ENCODE peak calls at places on chromosome 22, in nine cellular contexts. One of them, this sample, is unnamed.

GRCh38 chr22:36736701-36737320 is 33.3 kb upstream of the CACNG2 start:
- DNase-seq in HFF-Myc: no peak
- DNase-seq in endothelial cell of umbilical vein: no peak
- DNase-seq in body of pancreas: no peak
- DNase-seq in HFFc6: no peak
- DNase-seq in nephron progenitor cell: no peak
- DNase-seq in stimulated activated naive CD4-positive, alpha-beta T cell: no peak
- DNase-seq in NCI-H2107: no peak
- DNase-seq in MM.1S: no peak
- DNase-seq in this sample: no peak

GRCh38 chr22:48488149-48488551 is 1339.5 kb downstream of the BRD1 start:
- DNase-seq in body of pancreas: no peak
- DNase-seq in HFFc6: no peak
- DNase-seq in MM.1S: peak
- DNase-seq in HFF-Myc: no peak
- DNase-seq in endothelial cell of umbilical vein: no peak
- DNase-seq in NCI-H2107: no peak
- DNase-seq in nephron progenitor cell: no peak
- DNase-seq in stimulated activated naive CD4-positive, alpha-beta T cell: no peak
- DNase-seq in this sample: no peak

GRCh38 chr22:49015459-49015858 is 812.2 kb downstream of the BRD1 start:
- DNase-seq in nephron progenitor cell: no peak
- DNase-seq in MM.1S: no peak
- DNase-seq in HFF-Myc: no peak
- DNase-seq in body of pancreas: no peak
- DNase-seq in NCI-H2107: no peak
- DNase-seq in HFFc6: no peak
- DNase-seq in stimulated activated naive CD4-positive, alpha-beta T cell: no peak
- DNase-seq in endothelial cell of umbilical vein: no peak
- DNase-seq in this sample: no peak

GRCh38 chr22:43777204-43777671 is 34.9 kb downstream of the EFCAB6 start:
- DNase-seq in HFFc6: peak
- DNase-seq in NCI-H2107: no peak
- DNase-seq in body of pancreas: no peak
- DNase-seq in HFF-Myc: peak
- DNase-seq in endothelial cell of umbilical vein: peak
- DNase-seq in MM.1S: no peak
- DNase-seq in nephron progenitor cell: no peak
- DNase-seq in stimulated activated naive CD4-positive, alpha-beta T cell: no peak
- DNase-seq in this sample: no peak

GRCh38 chr22:28703436-28703835 is 23.8 kb upstream of the TTC28 start:
- DNase-seq in endothelial cell of umbilical vein: no peak
- DNase-seq in NCI-H2107: no peak
- DNase-seq in HFF-Myc: no peak
- DNase-seq in body of pancreas: no peak
- DNase-seq in stimulated activated naive CD4-positive, alpha-beta T cell: no peak
- DNase-seq in MM.1S: no peak
- DNase-seq in HFFc6: no peak
- DNase-seq in nephron progenitor cell: no peak
- DNase-seq in this sample: no peak

GRCh38 chr22:30062934-30063333 is 17.3 kb upstream of the HORMAD2 start:
- DNase-seq in HFFc6: no peak
- DNase-seq in stimulated activated naive CD4-positive, alpha-beta T cell: no peak
- DNase-seq in endothelial cell of umbilical vein: no peak
- DNase-seq in HFF-Myc: no peak
- DNase-seq in NCI-H2107: no peak
- DNase-seq in body of pancreas: no peak
- DNase-seq in MM.1S: no peak
- DNase-seq in nephron progenitor cell: no peak
- DNase-seq in this sample: no peak

GRCh38 chr22:30943368-30943767 is 25.2 kb downstream of the MORC2 start:
- DNase-seq in HFF-Myc: no peak
- DNase-seq in MM.1S: no peak
- DNase-seq in NCI-H2107: no peak
- DNase-seq in endothelial cell of umbilical vein: no peak
- DNase-seq in body of pancreas: no peak
- DNase-seq in stimulated activated naive CD4-positive, alpha-beta T cell: peak
- DNase-seq in nephron progenitor cell: no peak
- DNase-seq in HFFc6: no peak
- DNase-seq in this sample: no peak

GRCh38 chr22:37746366-37747089 is 49.7 kb downstream of the TRIOBP start:
- DNase-seq in HFFc6: no peak
- DNase-seq in body of pancreas: peak
- DNase-seq in stimulated activated naive CD4-positive, alpha-beta T cell: no peak
- DNase-seq in HFF-Myc: no peak
- DNase-seq in endothelial cell of umbilical vein: peak
- DNase-seq in NCI-H2107: no peak
- DNase-seq in nephron progenitor cell: peak
- DNase-seq in MM.1S: no peak
- DNase-seq in this sample: peak

GRCh38 chr22:45006873-45007246 is 2.9 kb downstream of the PHF21B start:
- DNase-seq in HFF-Myc: no peak
- DNase-seq in stimulated activated naive CD4-positive, alpha-beta T cell: no peak
- DNase-seq in HFFc6: no peak
- DNase-seq in NCI-H2107: no peak
- DNase-seq in body of pancreas: no peak
- DNase-seq in MM.1S: no peak
- DNase-seq in endothelial cell of umbilical vein: no peak
- DNase-seq in nephron progenitor cell: no peak
- DNase-seq in this sample: peak

GRCh38 chr22:34800265-34800664 is 265.7 kb upstream of the ISX start:
- DNase-seq in stimulated activated naive CD4-positive, alpha-beta T cell: no peak
- DNase-seq in NCI-H2107: no peak
- DNase-seq in HFFc6: no peak
- DNase-seq in endothelial cell of umbilical vein: no peak
- DNase-seq in body of pancreas: no peak
- DNase-seq in nephron progenitor cell: peak
- DNase-seq in HFF-Myc: no peak
- DNase-seq in MM.1S: no peak
- DNase-seq in this sample: no peak

GRCh38 chr22:29842740-29843139 is 4.7 kb upstream of the ASCC2 start:
- DNase-seq in endothelial cell of umbilical vein: peak
- DNase-seq in HFFc6: peak
- DNase-seq in NCI-H2107: no peak
- DNase-seq in HFF-Myc: peak
- DNase-seq in MM.1S: no peak
- DNase-seq in stimulated activated naive CD4-positive, alpha-beta T cell: no peak
- DNase-seq in body of pancreas: no peak
- DNase-seq in nephron progenitor cell: no peak
- DNase-seq in this sample: no peak

GRCh38 chr22:46067159-46068111 is 82.9 kb upstream of the PPARA start:
- DNase-seq in HFFc6: no peak
- DNase-seq in NCI-H2107: no peak
- DNase-seq in stimulated activated naive CD4-positive, alpha-beta T cell: no peak
- DNase-seq in MM.1S: no peak
- DNase-seq in HFF-Myc: no peak
- DNase-seq in nephron progenitor cell: no peak
- DNase-seq in endothelial cell of umbilical vein: peak
- DNase-seq in body of pancreas: peak
- DNase-seq in this sample: peak

GRCh38 chr22:22156716-22157499 is 87.7 kb upstream of the VPREB1 start:
- DNase-seq in HFFc6: peak
- DNase-seq in NCI-H2107: peak
- DNase-seq in body of pancreas: peak
- DNase-seq in HFF-Myc: peak
- DNase-seq in endothelial cell of umbilical vein: peak
- DNase-seq in MM.1S: peak
- DNase-seq in nephron progenitor cell: peak
- DNase-seq in stimulated activated naive CD4-positive, alpha-beta T cell: peak
- DNase-seq in this sample: peak

GRCh38 chr22:44033689-44034088 is 9.6 kb downstream of the PARVB start:
- DNase-seq in nephron progenitor cell: peak
- DNase-seq in stimulated activated naive CD4-positive, alpha-beta T cell: no peak
- DNase-seq in body of pancreas: no peak
- DNase-seq in HFFc6: no peak
- DNase-seq in endothelial cell of umbilical vein: no peak
- DNase-seq in NCI-H2107: no peak
- DNase-seq in MM.1S: no peak
- DNase-seq in HFF-Myc: no peak
- DNase-seq in this sample: no peak

GRCh38 chr22:21067901-21068680 is 22.3 kb downstream of the LRRC74B start:
- DNase-seq in HFFc6: no peak
- DNase-seq in HFF-Myc: no peak
- DNase-seq in NCI-H2107: no peak
- DNase-seq in stimulated activated naive CD4-positive, alpha-beta T cell: no peak
- DNase-seq in body of pancreas: no peak
- DNase-seq in endothelial cell of umbilical vein: no peak
- DNase-seq in MM.1S: no peak
- DNase-seq in nephron progenitor cell: no peak
- DNase-seq in this sample: no peak

GRCh38 chr22:47022075-47022473 is 259.6 kb downstream of the TBC1D22A start:
- DNase-seq in HFF-Myc: no peak
- DNase-seq in stimulated activated naive CD4-positive, alpha-beta T cell: no peak
- DNase-seq in nephron progenitor cell: no peak
- DNase-seq in endothelial cell of umbilical vein: no peak
- DNase-seq in HFFc6: no peak
- DNase-seq in body of pancreas: no peak
- DNase-seq in NCI-H2107: no peak
- DNase-seq in MM.1S: no peak
- DNase-seq in this sample: no peak

GRCh38 chr22:39560127-39560526 is 10.4 kb upstream of the CACNA1I start:
- DNase-seq in NCI-H2107: no peak
- DNase-seq in HFFc6: no peak
- DNase-seq in endothelial cell of umbilical vein: no peak
- DNase-seq in nephron progenitor cell: no peak
- DNase-seq in stimulated activated naive CD4-positive, alpha-beta T cell: no peak
- DNase-seq in HFF-Myc: no peak
- DNase-seq in MM.1S: no peak
- DNase-seq in body of pancreas: no peak
- DNase-seq in this sample: no peak

GRCh38 chr22:30538280-30538679 is 8.3 kb downstream of the SEC14L6 start:
- DNase-seq in body of pancreas: no peak
- DNase-seq in stimulated activated naive CD4-positive, alpha-beta T cell: no peak
- DNase-seq in NCI-H2107: no peak
- DNase-seq in HFF-Myc: peak
- DNase-seq in MM.1S: no peak
- DNase-seq in nephron progenitor cell: no peak
- DNase-seq in endothelial cell of umbilical vein: no peak
- DNase-seq in HFFc6: peak
- DNase-seq in this sample: no peak

GRCh38 chr22:30940655-30941362 is 27.8 kb downstream of the MORC2 start:
- DNase-seq in NCI-H2107: no peak
- DNase-seq in MM.1S: no peak
- DNase-seq in body of pancreas: no peak
- DNase-seq in HFFc6: no peak
- DNase-seq in endothelial cell of umbilical vein: no peak
- DNase-seq in stimulated activated naive CD4-positive, alpha-beta T cell: peak
- DNase-seq in nephron progenitor cell: no peak
- DNase-seq in HFF-Myc: no peak
- DNase-seq in this sample: no peak

GRCh38 chr22:45072322-45072903 is 62.6 kb upstream of the PHF21B start:
- DNase-seq in body of pancreas: no peak
- DNase-seq in NCI-H2107: no peak
- DNase-seq in stimulated activated naive CD4-positive, alpha-beta T cell: no peak
- DNase-seq in nephron progenitor cell: peak
- DNase-seq in HFF-Myc: peak
- DNase-seq in HFFc6: peak
- DNase-seq in endothelial cell of umbilical vein: no peak
- DNase-seq in MM.1S: no peak
- DNase-seq in this sample: peak

GRCh38 chr22:48829908-48830307 is 997.8 kb downstream of the BRD1 start:
- DNase-seq in endothelial cell of umbilical vein: no peak
- DNase-seq in NCI-H2107: no peak
- DNase-seq in MM.1S: no peak
- DNase-seq in HFF-Myc: no peak
- DNase-seq in stimulated activated naive CD4-positive, alpha-beta T cell: no peak
- DNase-seq in body of pancreas: no peak
- DNase-seq in nephron progenitor cell: no peak
- DNase-seq in HFFc6: no peak
- DNase-seq in this sample: no peak

GRCh38 chr22:29726512-29727247 is 6.9 kb downstream of the CABP7 start:
- DNase-seq in HFF-Myc: no peak
- DNase-seq in NCI-H2107: no peak
- DNase-seq in stimulated activated naive CD4-positive, alpha-beta T cell: no peak
- DNase-seq in nephron progenitor cell: no peak
- DNase-seq in MM.1S: no peak
- DNase-seq in body of pancreas: no peak
- DNase-seq in endothelial cell of umbilical vein: no peak
- DNase-seq in HFFc6: no peak
- DNase-seq in this sample: no peak

GRCh38 chr22:27752771-27753170 is 48.8 kb downstream of the MN1 start:
- DNase-seq in NCI-H2107: no peak
- DNase-seq in stimulated activated naive CD4-positive, alpha-beta T cell: no peak
- DNase-seq in HFFc6: peak
- DNase-seq in nephron progenitor cell: no peak
- DNase-seq in body of pancreas: no peak
- DNase-seq in HFF-Myc: no peak
- DNase-seq in MM.1S: no peak
- DNase-seq in endothelial cell of umbilical vein: no peak
- DNase-seq in this sample: no peak

GRCh38 chr22:26753125-26753862 is 95.9 kb downstream of the MIAT start:
- DNase-seq in body of pancreas: no peak
- DNase-seq in NCI-H2107: no peak
- DNase-seq in HFFc6: no peak
- DNase-seq in stimulated activated naive CD4-positive, alpha-beta T cell: no peak
- DNase-seq in nephron progenitor cell: no peak
- DNase-seq in endothelial cell of umbilical vein: no peak
- DNase-seq in HFF-Myc: no peak
- DNase-seq in MM.1S: no peak
- DNase-seq in this sample: no peak

GRCh38 chr22:45218974-45219373 is 21.7 kb downstream of the KIAA0930 start:
- DNase-seq in HFFc6: no peak
- DNase-seq in HFF-Myc: no peak
- DNase-seq in stimulated activated naive CD4-positive, alpha-beta T cell: no peak
- DNase-seq in MM.1S: no peak
- DNase-seq in endothelial cell of umbilical vein: peak
- DNase-seq in nephron progenitor cell: no peak
- DNase-seq in NCI-H2107: no peak
- DNase-seq in body of pancreas: no peak
- DNase-seq in this sample: no peak

GRCh38 chr22:47277511-47277910 is 515.1 kb downstream of the TBC1D22A start:
- DNase-seq in stimulated activated naive CD4-positive, alpha-beta T cell: no peak
- DNase-seq in NCI-H2107: no peak
- DNase-seq in HFFc6: no peak
- DNase-seq in MM.1S: no peak
- DNase-seq in body of pancreas: no peak
- DNase-seq in endothelial cell of umbilical vein: no peak
- DNase-seq in HFF-Myc: no peak
- DNase-seq in nephron progenitor cell: no peak
- DNase-seq in this sample: no peak

GRCh38 chr22:36544107-36544620 is 15.2 kb upstream of the EIF3D start:
- DNase-seq in HFF-Myc: no peak
- DNase-seq in body of pancreas: no peak
- DNase-seq in nephron progenitor cell: no peak
- DNase-seq in MM.1S: no peak
- DNase-seq in stimulated activated naive CD4-positive, alpha-beta T cell: no peak
- DNase-seq in NCI-H2107: no peak
- DNase-seq in HFFc6: peak
- DNase-seq in endothelial cell of umbilical vein: no peak
- DNase-seq in this sample: no peak

GRCh38 chr22:37404126-37404525 is 23.2 kb downstream of the ELFN2 start:
- DNase-seq in body of pancreas: no peak
- DNase-seq in NCI-H2107: no peak
- DNase-seq in HFFc6: no peak
- DNase-seq in endothelial cell of umbilical vein: no peak
- DNase-seq in stimulated activated naive CD4-positive, alpha-beta T cell: no peak
- DNase-seq in HFF-Myc: no peak
- DNase-seq in MM.1S: no peak
- DNase-seq in nephron progenitor cell: no peak
- DNase-seq in this sample: no peak

GRCh38 chr22:28021116-28021997 is 102.3 kb upstream of the PITPNB start:
- DNase-seq in NCI-H2107: no peak
- DNase-seq in body of pancreas: peak
- DNase-seq in endothelial cell of umbilical vein: no peak
- DNase-seq in stimulated activated naive CD4-positive, alpha-beta T cell: no peak
- DNase-seq in HFFc6: no peak
- DNase-seq in MM.1S: no peak
- DNase-seq in nephron progenitor cell: no peak
- DNase-seq in HFF-Myc: no peak
- DNase-seq in this sample: no peak

GRCh38 chr22:24410110-24410856 is 17.1 kb upstream of the ADORA2A start:
- DNase-seq in MM.1S: no peak
- DNase-seq in stimulated activated naive CD4-positive, alpha-beta T cell: no peak
- DNase-seq in HFF-Myc: no peak
- DNase-seq in body of pancreas: no peak
- DNase-seq in NCI-H2107: no peak
- DNase-seq in HFFc6: peak
- DNase-seq in endothelial cell of umbilical vein: no peak
- DNase-seq in nephron progenitor cell: no peak
- DNase-seq in this sample: no peak

GRCh38 chr22:44159811-44160210 is 20.9 kb upstream of the PARVG start:
- DNase-seq in NCI-H2107: no peak
- DNase-seq in endothelial cell of umbilical vein: no peak
- DNase-seq in stimulated activated naive CD4-positive, alpha-beta T cell: no peak
- DNase-seq in body of pancreas: no peak
- DNase-seq in nephron progenitor cell: no peak
- DNase-seq in MM.1S: no peak
- DNase-seq in HFF-Myc: no peak
- DNase-seq in HFFc6: no peak
- DNase-seq in this sample: no peak